ENCODE peak calls at places on chromosomes 16 and 17, in five cellular contexts. One of them, this sample, is unnamed.

GRCh38 chr16:70804153-70804728 is 3.3 kb upstream of the VAC14 start:
- DNase-seq in breast epithelium: no peak
- DNase-seq in spleen: no peak
- DNase-seq in H1: no peak
- DNase-seq in stomach: no peak
- DNase-seq in this sample: no peak

GRCh38 chr16:22782299-22782698 is 31.7 kb upstream of the HS3ST2 start:
- DNase-seq in breast epithelium: no peak
- DNase-seq in spleen: no peak
- DNase-seq in H1: no peak
- DNase-seq in stomach: no peak
- DNase-seq in this sample: no peak

GRCh38 chr17:72725432-72726068 is 366.9 kb downstream of the SLC39A11 start:
- DNase-seq in breast epithelium: peak
- DNase-seq in spleen: peak
- DNase-seq in H1: no peak
- DNase-seq in stomach: peak
- DNase-seq in this sample: no peak

GRCh38 chr17:50272711-50273653 is 1.3 kb upstream of the TMEM92 start:
- DNase-seq in breast epithelium: no peak
- DNase-seq in spleen: peak
- DNase-seq in H1: no peak
- DNase-seq in stomach: peak
- DNase-seq in this sample: no peak

GRCh38 chr16:70162041-70162451 is 11.5 kb upstream of the CLEC18C start:
- DNase-seq in breast epithelium: no peak
- DNase-seq in spleen: peak
- DNase-seq in H1: no peak
- DNase-seq in stomach: no peak
- DNase-seq in this sample: no peak

GRCh38 chr16:85276258-85276657 is 164.0 kb upstream of the CIBAR2 start:
- DNase-seq in breast epithelium: no peak
- DNase-seq in spleen: no peak
- DNase-seq in H1: no peak
- DNase-seq in stomach: no peak
- DNase-seq in this sample: no peak

GRCh38 chr17:57406131-57406980 is 150.0 kb downstream of the MSI2 start:
- DNase-seq in breast epithelium: peak
- DNase-seq in spleen: no peak
- DNase-seq in H1: no peak
- DNase-seq in stomach: no peak
- DNase-seq in this sample: no peak

GRCh38 chr17:54968954-54969400 is 412 bp downstream of the STXBP4 start:
- DNase-seq in breast epithelium: peak
- DNase-seq in spleen: no peak
- DNase-seq in H1: no peak
- DNase-seq in stomach: no peak
- DNase-seq in this sample: no peak

GRCh38 chr17:50263293-50264262 is 10.7 kb upstream of the TMEM92 start:
- DNase-seq in breast epithelium: no peak
- DNase-seq in spleen: peak
- DNase-seq in H1: no peak
- DNase-seq in stomach: no peak
- DNase-seq in this sample: peak

GRCh38 chr16:83762141-83763024 is 45.4 kb upstream of the HSBP1 start:
- DNase-seq in breast epithelium: no peak
- DNase-seq in spleen: no peak
- DNase-seq in H1: no peak
- DNase-seq in stomach: no peak
- DNase-seq in this sample: no peak

GRCh38 chr17:12395733-12396354 is 269.8 kb upstream of the MYOCD start:
- DNase-seq in breast epithelium: no peak
- DNase-seq in spleen: no peak
- DNase-seq in H1: no peak
- DNase-seq in stomach: peak
- DNase-seq in this sample: no peak

GRCh38 chr17:1010086-1010450 is 13.1 kb downstream of the TIMM22 start:
- DNase-seq in breast epithelium: no peak
- DNase-seq in spleen: peak
- DNase-seq in H1: no peak
- DNase-seq in stomach: no peak
- DNase-seq in this sample: no peak

GRCh38 chr16:2516391-2517240 is 2.9 kb downstream of the ATP6V0C start:
- DNase-seq in breast epithelium: no peak
- DNase-seq in spleen: peak
- DNase-seq in H1: no peak
- DNase-seq in stomach: no peak
- DNase-seq in this sample: no peak

GRCh38 chr17:15955793-15956541 is 11.0 kb downstream of the ADORA2B start:
- DNase-seq in breast epithelium: no peak
- DNase-seq in spleen: peak
- DNase-seq in H1: no peak
- DNase-seq in stomach: no peak
- DNase-seq in this sample: no peak

GRCh38 chr16:56382901-56383355 is 42.4 kb downstream of the AMFR start:
- DNase-seq in breast epithelium: peak
- DNase-seq in spleen: no peak
- DNase-seq in H1: no peak
- DNase-seq in stomach: no peak
- DNase-seq in this sample: no peak

DNA sequence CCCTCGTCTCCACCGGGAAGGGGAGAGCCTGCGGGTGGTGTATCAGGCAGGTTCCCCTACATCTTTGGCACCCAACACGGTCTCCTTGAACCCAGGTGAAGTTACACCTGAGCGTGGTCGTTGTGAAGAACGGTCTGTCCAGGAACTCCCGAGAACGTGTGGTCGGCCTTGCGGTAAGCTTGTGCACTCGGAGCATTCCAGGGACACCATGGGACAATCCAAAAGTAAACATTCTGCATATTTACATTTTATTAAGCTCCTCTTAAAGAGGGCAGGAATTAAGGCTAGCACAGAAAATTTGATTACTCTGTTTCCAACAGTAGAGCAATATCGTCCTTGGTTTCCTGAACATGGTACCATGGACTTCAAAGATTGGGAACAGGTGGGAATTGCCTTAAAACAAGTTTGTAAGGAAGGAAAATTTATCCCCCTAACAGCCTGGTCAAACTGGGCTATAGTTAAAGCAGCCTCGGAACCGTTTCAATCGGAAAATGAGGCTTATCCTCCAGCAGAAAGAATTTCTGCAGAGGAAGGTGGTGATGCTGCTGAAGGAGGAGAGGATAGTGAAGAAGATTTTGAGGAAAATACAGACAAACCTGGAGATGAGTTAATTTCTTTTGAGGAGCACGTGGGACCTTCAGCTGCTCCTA is 18.2 kb downstream of the ALOX15B start:
- DNase-seq in breast epithelium: no peak
- DNase-seq in spleen: peak
- DNase-seq in H1: no peak
- DNase-seq in stomach: peak
- DNase-seq in this sample: no peak
- TF ChIP-seq POLR2AphosphoS5 in breast epithelium: no peak
- TF ChIP-seq POLR2AphosphoS5 in spleen: no peak
- TF ChIP-seq POLR2AphosphoS5 in H1: no peak
- TF ChIP-seq POLR2AphosphoS5 in stomach: no peak
- TF ChIP-seq POLR2AphosphoS5 in this sample: no peak

GRCh38 chr16:17858061-17858460 is 387.3 kb upstream of the XYLT1 start:
- DNase-seq in breast epithelium: no peak
- DNase-seq in spleen: no peak
- DNase-seq in H1: no peak
- DNase-seq in stomach: no peak
- DNase-seq in this sample: no peak
- H3K27ac ChIP-seq in breast epithelium: no peak
- H3K27ac ChIP-seq in spleen: no peak
- H3K27ac ChIP-seq in H1: no peak
- H3K27ac ChIP-seq in stomach: no peak
- H3K27ac ChIP-seq in this sample: no peak

GRCh38 chr16:88424536-88425230 is 28.4 kb upstream of the ZFPM1 start:
- DNase-seq in breast epithelium: peak
- DNase-seq in spleen: no peak
- DNase-seq in H1: no peak
- DNase-seq in stomach: no peak
- DNase-seq in this sample: no peak
- TF ChIP-seq POLR2AphosphoS5 in breast epithelium: no peak
- TF ChIP-seq POLR2AphosphoS5 in spleen: no peak
- TF ChIP-seq POLR2AphosphoS5 in H1: no peak
- TF ChIP-seq POLR2AphosphoS5 in stomach: no peak
- TF ChIP-seq POLR2AphosphoS5 in this sample: no peak

DNA sequence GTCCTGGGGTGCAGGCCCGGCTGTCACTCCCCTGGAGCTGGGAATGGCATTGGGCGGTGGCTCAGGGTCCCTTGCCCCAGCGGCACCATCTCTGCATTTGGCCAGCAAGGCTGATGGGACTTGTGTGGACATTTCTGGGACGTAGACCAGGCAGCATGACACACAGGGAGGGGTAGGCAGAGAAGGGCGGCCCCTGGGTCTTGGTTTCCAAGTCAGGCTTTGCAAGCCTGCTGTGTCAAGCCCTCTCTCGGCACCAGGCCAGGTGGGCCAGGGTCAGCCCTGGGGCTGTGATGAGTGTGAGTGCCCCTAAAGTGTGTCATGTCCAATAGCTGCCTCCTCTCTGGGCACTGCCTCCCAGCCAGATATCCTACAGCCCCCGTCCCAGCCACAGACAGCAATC is 335.2 kb downstream of the SEC14L1 start:
- DNase-seq in breast epithelium: no peak
- DNase-seq in spleen: no peak
- DNase-seq in H1: no peak
- DNase-seq in stomach: no peak
- DNase-seq in this sample: no peak
- H3K27ac ChIP-seq in breast epithelium: peak
- H3K27ac ChIP-seq in spleen: peak
- H3K27ac ChIP-seq in H1: no peak
- H3K27ac ChIP-seq in stomach: peak
- H3K27ac ChIP-seq in this sample: peak

GRCh38 chr17:79852748-79853147 is 13.5 kb upstream of the CBX4 start:
- DNase-seq in breast epithelium: no peak
- DNase-seq in spleen: no peak
- DNase-seq in H1: no peak
- DNase-seq in stomach: no peak
- DNase-seq in this sample: no peak
- TF ChIP-seq POLR2AphosphoS5 in breast epithelium: no peak
- TF ChIP-seq POLR2AphosphoS5 in spleen: no peak
- TF ChIP-seq POLR2AphosphoS5 in H1: no peak
- TF ChIP-seq POLR2AphosphoS5 in stomach: no peak
- TF ChIP-seq POLR2AphosphoS5 in this sample: no peak

GRCh38 chr17:10195090-10195489 is 3.3 kb downstream of the GAS7 start:
- DNase-seq in breast epithelium: no peak
- DNase-seq in spleen: no peak
- DNase-seq in H1: no peak
- DNase-seq in stomach: no peak
- DNase-seq in this sample: no peak

GRCh38 chr17:10193632-10194031 is 4.8 kb downstream of the GAS7 start:
- DNase-seq in breast epithelium: no peak
- DNase-seq in spleen: no peak
- DNase-seq in H1: no peak
- DNase-seq in stomach: no peak
- DNase-seq in this sample: no peak

GRCh38 chr17:10192500-10192899 is 5.9 kb downstream of the GAS7 start:
- DNase-seq in breast epithelium: no peak
- DNase-seq in spleen: no peak
- DNase-seq in H1: no peak
- DNase-seq in stomach: no peak
- DNase-seq in this sample: no peak

GRCh38 chr17:10196384-10196783 is 2.0 kb downstream of the GAS7 start:
- DNase-seq in breast epithelium: no peak
- DNase-seq in spleen: no peak
- DNase-seq in H1: no peak
- DNase-seq in stomach: no peak
- DNase-seq in this sample: no peak

GRCh38 chr17:10192963-10193362 is 5.4 kb downstream of the GAS7 start:
- DNase-seq in breast epithelium: no peak
- DNase-seq in spleen: no peak
- DNase-seq in H1: no peak
- DNase-seq in stomach: no peak
- DNase-seq in this sample: no peak
- H3K27ac ChIP-seq in breast epithelium: no peak
- H3K27ac ChIP-seq in spleen: no peak
- H3K27ac ChIP-seq in H1: no peak
- H3K27ac ChIP-seq in stomach: no peak
- H3K27ac ChIP-seq in this sample: peak

This sample was measured in vagina.